ENCODE peak calls at places on chromosomes 7 and 10, in five cellular contexts. One of them, this sample, is unnamed.

GRCh38 chr10:72802291-72803118 is 91.0 kb upstream of the OIT3 start:
- DNase-seq in IMR-90: peak; percentile 74
- DNase-seq in GM12878: no peak
- DNase-seq in K562: no peak
- DNase-seq in A549: no peak
- DNase-seq in this sample: no peak

GRCh38 chr10:10782603-10783002 is 235.1 kb upstream of the CELF2 start:
- DNase-seq in GM12878: no peak
- DNase-seq in IMR-90: peak; percentile 79
- DNase-seq in A549: no peak
- DNase-seq in K562: no peak
- DNase-seq in this sample: no peak

GRCh38 chr10:119595715-119596515 is 849 bp downstream of the TIAL1 start:
- DNase-seq in K562: peak; percentile 66
- DNase-seq in A549: peak; percentile 25
- DNase-seq in GM12878: no peak
- DNase-seq in IMR-90: peak; percentile 44
- DNase-seq in this sample: peak; percentile 39

GRCh38 chr7:91135703-91136102 is 128.5 kb upstream of the FZD1 start:
- DNase-seq in IMR-90: no peak
- DNase-seq in K562: no peak
- DNase-seq in A549: no peak
- DNase-seq in GM12878: no peak
- DNase-seq in this sample: no peak

GRCh38 chr10:117653170-117653515 is 110.6 kb downstream of the EMX2 start:
- DNase-seq in K562: no peak
- DNase-seq in A549: peak; percentile 78
- DNase-seq in GM12878: peak; percentile 98
- DNase-seq in IMR-90: peak; percentile 60
- DNase-seq in this sample: no peak

GRCh38 chr10:19958787-19959186 is 142.6 kb downstream of the PLXDC2 start:
- DNase-seq in K562: no peak
- DNase-seq in IMR-90: no peak
- DNase-seq in GM12878: peak; percentile 37
- DNase-seq in A549: no peak
- DNase-seq in this sample: no peak

GRCh38 chr10:98378722-98379121 is 36.3 kb downstream of the PYROXD2 start:
- DNase-seq in GM12878: no peak
- DNase-seq in IMR-90: peak; percentile 91
- DNase-seq in A549: no peak
- DNase-seq in K562: no peak
- DNase-seq in this sample: no peak

GRCh38 chr10:97197030-97197500 is 11.3 kb upstream of the SLIT1 start:
- DNase-seq in K562: no peak
- DNase-seq in GM12878: no peak
- DNase-seq in A549: no peak
- DNase-seq in IMR-90: no peak
- DNase-seq in this sample: no peak

DNA sequence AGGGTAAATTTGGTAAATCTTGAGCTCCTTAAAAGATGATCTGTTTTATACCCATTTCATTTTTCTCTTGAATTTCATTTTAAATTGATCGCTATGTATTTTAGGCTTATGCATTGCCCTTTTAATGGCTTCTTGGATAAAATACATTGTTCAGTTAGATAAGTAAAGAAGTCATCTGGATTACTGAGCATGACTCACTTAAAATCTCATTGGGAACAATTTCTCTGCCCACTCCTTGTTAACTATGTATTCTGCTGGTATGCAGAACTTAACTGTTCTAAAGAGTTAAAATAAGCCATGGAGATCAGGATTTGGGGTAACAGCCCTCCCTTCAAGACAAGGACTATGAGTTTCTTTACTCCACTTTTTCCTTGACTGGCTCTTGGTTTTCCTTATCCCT is 134.2 kb downstream of the SND1 start:
- DNase-seq in K562: no peak
- DNase-seq in A549: no peak
- DNase-seq in GM12878: no peak
- DNase-seq in IMR-90: peak; percentile 66
- DNase-seq in this sample: no peak
- TF ChIP-seq BHLHE40 in K562: no peak
- TF ChIP-seq BHLHE40 in A549: no peak
- TF ChIP-seq BHLHE40 in GM12878: no peak
- TF ChIP-seq BHLHE40 in IMR-90: no peak
- TF ChIP-seq BHLHE40 in this sample: no peak

DNA sequence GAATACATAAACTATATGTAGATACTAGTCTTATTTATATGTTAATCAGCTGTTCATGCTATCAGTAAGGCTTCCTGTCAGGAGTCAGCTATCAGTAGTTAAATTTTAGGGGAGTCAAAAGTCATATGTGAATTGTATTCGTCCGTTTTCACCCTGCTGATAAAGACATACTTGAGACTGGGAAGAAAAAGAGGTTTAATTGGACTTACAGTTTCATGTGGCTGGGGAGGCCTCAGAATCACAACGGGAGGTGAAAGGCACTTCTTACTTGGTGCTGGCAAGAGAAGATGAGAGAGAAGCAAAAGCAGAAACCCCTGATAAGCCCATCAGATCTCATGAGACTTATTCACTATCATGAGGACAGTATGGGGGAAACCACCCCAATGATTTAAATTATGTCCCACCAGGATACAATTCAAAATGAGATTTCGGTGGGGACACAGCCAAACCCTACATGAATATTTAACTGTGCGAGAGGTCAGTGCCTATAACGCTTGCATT is 47.1 kb downstream of the KLF6 start:
- DNase-seq in IMR-90: no peak
- DNase-seq in A549: no peak
- DNase-seq in GM12878: no peak
- DNase-seq in K562: no peak
- DNase-seq in this sample: no peak
- TF ChIP-seq BHLHE40 in IMR-90: no peak
- TF ChIP-seq BHLHE40 in A549: no peak
- TF ChIP-seq BHLHE40 in GM12878: no peak
- TF ChIP-seq BHLHE40 in K562: no peak
- TF ChIP-seq BHLHE40 in this sample: no peak

DNA sequence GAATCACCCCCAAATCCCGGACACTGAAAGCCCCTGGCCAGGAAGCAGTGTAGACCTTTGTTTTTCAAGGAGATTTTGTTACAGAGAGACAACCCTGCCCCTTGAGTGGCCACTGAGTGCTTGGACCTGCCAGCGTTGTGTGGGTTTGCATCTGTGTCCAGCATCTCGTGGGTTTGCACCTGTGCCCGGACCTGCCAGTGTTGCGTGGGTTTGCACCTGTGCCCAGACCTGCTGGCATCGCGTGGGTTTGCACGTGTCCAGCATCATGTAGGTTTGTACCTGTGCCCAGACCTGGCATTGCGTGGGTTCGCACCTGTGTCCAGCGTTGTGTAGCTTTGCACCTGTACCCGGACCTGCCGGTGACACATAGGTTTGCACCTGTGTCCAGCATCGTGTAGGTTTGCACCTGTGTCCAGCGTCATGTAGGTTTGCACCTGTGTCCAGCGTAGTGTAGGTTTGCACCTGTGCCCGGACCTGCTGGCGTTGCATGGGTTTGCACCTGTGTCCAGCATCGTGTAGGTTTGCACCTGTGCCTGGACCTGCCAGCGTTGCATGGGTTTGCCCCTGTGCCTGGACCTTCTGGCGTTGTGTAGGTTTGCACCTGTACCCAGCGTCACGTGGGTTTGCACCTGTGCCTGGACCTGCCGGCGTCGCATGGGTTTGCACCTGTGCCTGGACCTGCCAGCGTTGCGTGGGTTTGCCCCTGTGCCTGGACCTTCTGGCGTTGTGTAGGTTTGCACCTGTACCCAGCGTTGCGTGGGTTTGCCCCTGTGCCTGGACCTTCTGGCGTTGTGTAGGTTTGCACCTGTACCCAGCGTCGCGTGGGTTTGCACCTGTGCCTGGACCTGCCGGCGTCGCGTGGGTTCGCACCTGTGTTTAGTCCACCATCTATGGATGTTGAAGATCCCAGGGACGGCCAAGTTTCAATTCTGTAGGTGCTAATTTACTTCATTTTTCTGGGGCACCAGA is 157.8 kb downstream of the WDR37 start:
- DNase-seq in A549: no peak
- DNase-seq in IMR-90: no peak
- DNase-seq in GM12878: no peak
- DNase-seq in K562: no peak
- DNase-seq in this sample: no peak
- TF ChIP-seq BHLHE40 in A549: no peak
- TF ChIP-seq BHLHE40 in IMR-90: no peak
- TF ChIP-seq BHLHE40 in GM12878: no peak
- TF ChIP-seq BHLHE40 in K562: no peak
- TF ChIP-seq BHLHE40 in this sample: no peak

GRCh38 chr7:134896073-134896472 is 90.2 kb upstream of the AGBL3 start:
- DNase-seq in A549: no peak
- DNase-seq in K562: no peak
- DNase-seq in GM12878: no peak
- DNase-seq in IMR-90: no peak
- DNase-seq in this sample: no peak
- TF ChIP-seq BHLHE40 in A549: no peak
- TF ChIP-seq BHLHE40 in K562: no peak
- TF ChIP-seq BHLHE40 in GM12878: no peak
- TF ChIP-seq BHLHE40 in IMR-90: no peak
- TF ChIP-seq BHLHE40 in this sample: no peak

GRCh38 chr10:114239117-114239993 is at the start of gene VWA2:
- DNase-seq in GM12878: no peak
- DNase-seq in IMR-90: no peak
- DNase-seq in K562: no peak
- DNase-seq in A549: peak; percentile 22
- DNase-seq in this sample: peak; percentile 51
- TF ChIP-seq BHLHE40 in GM12878: no peak
- TF ChIP-seq BHLHE40 in IMR-90: no peak
- TF ChIP-seq BHLHE40 in K562: no peak
- TF ChIP-seq BHLHE40 in A549: no peak
- TF ChIP-seq BHLHE40 in this sample: no peak

GRCh38 chr10:22475857-22476600 is 130.7 kb downstream of the SPAG6 start:
- DNase-seq in A549: peak; percentile 7
- DNase-seq in GM12878: no peak
- DNase-seq in IMR-90: no peak
- DNase-seq in K562: no peak
- DNase-seq in this sample: no peak

GRCh38 chr10:22479419-22479818 is 134.1 kb downstream of the SPAG6 start:
- DNase-seq in GM12878: no peak
- DNase-seq in IMR-90: no peak
- DNase-seq in K562: no peak
- DNase-seq in A549: no peak
- DNase-seq in this sample: no peak

GRCh38 chr10:22476601-22477364 is 131.5 kb downstream of the SPAG6 start:
- DNase-seq in GM12878: no peak
- DNase-seq in A549: no peak
- DNase-seq in K562: no peak
- DNase-seq in IMR-90: no peak
- DNase-seq in this sample: no peak

GRCh38 chr10:22478555-22479334 is 133.4 kb downstream of the SPAG6 start:
- DNase-seq in IMR-90: no peak
- DNase-seq in GM12878: no peak
- DNase-seq in K562: no peak
- DNase-seq in A549: no peak
- DNase-seq in this sample: no peak

GRCh38 chr10:22477365-22478287 is 132.3 kb downstream of the SPAG6 start:
- DNase-seq in A549: no peak
- DNase-seq in IMR-90: no peak
- DNase-seq in GM12878: no peak
- DNase-seq in K562: no peak
- DNase-seq in this sample: no peak
- TF ChIP-seq BHLHE40 in A549: no peak
- TF ChIP-seq BHLHE40 in IMR-90: no peak
- TF ChIP-seq BHLHE40 in GM12878: no peak
- TF ChIP-seq BHLHE40 in K562: no peak
- TF ChIP-seq BHLHE40 in this sample: no peak

GRCh38 chr7:132404261-132404660 is 172.0 kb downstream of the PLXNA4 start:
- DNase-seq in IMR-90: no peak
- DNase-seq in K562: no peak
- DNase-seq in GM12878: no peak
- DNase-seq in A549: no peak
- DNase-seq in this sample: no peak

GRCh38 chr7:132402751-132403245 is 173.5 kb downstream of the PLXNA4 start:
- DNase-seq in IMR-90: no peak
- DNase-seq in K562: no peak
- DNase-seq in A549: no peak
- DNase-seq in GM12878: no peak
- DNase-seq in this sample: no peak

GRCh38 chr7:132407764-132408163 is 168.5 kb downstream of the PLXNA4 start:
- DNase-seq in A549: no peak
- DNase-seq in GM12878: no peak
- DNase-seq in K562: no peak
- DNase-seq in IMR-90: no peak
- DNase-seq in this sample: no peak

GRCh38 chr7:132403465-132404110 is 172.7 kb downstream of the PLXNA4 start:
- DNase-seq in GM12878: no peak
- DNase-seq in IMR-90: no peak
- DNase-seq in A549: no peak
- DNase-seq in K562: no peak
- DNase-seq in this sample: no peak

GRCh38 chr7:132406039-132406438 is 170.2 kb downstream of the PLXNA4 start:
- DNase-seq in GM12878: no peak
- DNase-seq in IMR-90: no peak
- DNase-seq in A549: no peak
- DNase-seq in K562: no peak
- DNase-seq in this sample: no peak
- TF ChIP-seq BHLHE40 in GM12878: no peak
- TF ChIP-seq BHLHE40 in IMR-90: no peak
- TF ChIP-seq BHLHE40 in A549: no peak
- TF ChIP-seq BHLHE40 in K562: no peak
- TF ChIP-seq BHLHE40 in this sample: no peak

GRCh38 chr10:59668081-59668480 is 41.6 kb downstream of the SLC16A9 start:
- DNase-seq in GM12878: no peak
- DNase-seq in IMR-90: no peak
- DNase-seq in A549: no peak
- DNase-seq in K562: no peak
- DNase-seq in this sample: no peak
- TF ChIP-seq BHLHE40 in GM12878: no peak
- TF ChIP-seq BHLHE40 in IMR-90: no peak
- TF ChIP-seq BHLHE40 in A549: no peak
- TF ChIP-seq BHLHE40 in K562: no peak
- TF ChIP-seq BHLHE40 in this sample: no peak

GRCh38 chr10:131833446-131834080 is 67.2 kb upstream of the PPP2R2D start:
- DNase-seq in GM12878: no peak
- DNase-seq in K562: no peak
- DNase-seq in IMR-90: no peak
- DNase-seq in A549: no peak
- DNase-seq in this sample: no peak
- TF ChIP-seq BHLHE40 in GM12878: no peak
- TF ChIP-seq BHLHE40 in K562: no peak
- TF ChIP-seq BHLHE40 in IMR-90: no peak
- TF ChIP-seq BHLHE40 in A549: no peak
- TF ChIP-seq BHLHE40 in this sample: no peak